ENCODE peak calls at places on chromosomes 13 and 19, in four cellular contexts. E, J, H and D are unnamed samples.

GRCh38 chr13:101210774-101211173 is 205.5 kb downstream of the NALCN start:
- DNase-seq in E (no peak), J (no peak), H (no peak), D (no peak)

GRCh38 chr19:13100031-13100588 is 2.5 kb downstream of the LYL1 start:
- DNase-seq in E (no peak), J (peak; percentile 72), H (no peak), D (peak; percentile 63)

GRCh38 chr13:75341025-75341424 is 140.9 kb downstream of the TBC1D4 start:
- DNase-seq in E (no peak), J (no peak), H (no peak), D (no peak)

GRCh38 chr19:17755977-17756670 is 4.8 kb downstream of the FCHO1 start:
- DNase-seq in E (peak; percentile 37), J (no peak), H (peak; percentile 72), D (peak; percentile 22)

GRCh38 chr13:23618341-23618740 is 48.1 kb downstream of the TNFRSF19 start:
- DNase-seq in E (peak; percentile 92), J (no peak), H (no peak), D (no peak)

GRCh38 chr19:7699422-7700127 is 2.4 kb downstream of the FCER2 start:
- DNase-seq in E (peak; percentile 20), J (no peak), H (no peak), D (no peak)

GRCh38 chr19:19191920-19192882 is at the start of the genes BORCS8 and RFXANK:
- DNase-seq in E (peak; percentile 99), J (peak; percentile 99), H (peak; percentile 99), D (peak; percentile 98)

GRCh38 chr13:46934749-46935148 is 37.9 kb upstream of the HTR2A start:
- DNase-seq in E (no peak), J (no peak), H (no peak), D (no peak)

GRCh38 chr13:28564030-28564429 is 69.1 kb upstream of the FLT1 start:
- DNase-seq in E (no peak), J (no peak), H (no peak), D (no peak)

GRCh38 chr19:7907122-7907521 is 3.4 kb downstream of the MAP2K7 start:
- DNase-seq in E (no peak), J (no peak), H (no peak), D (no peak)

GRCh38 chr19:11736696-11737095 is 2.0 kb downstream of the ZNF823 start:
- DNase-seq in E (peak; percentile 56), J (no peak), H (no peak), D (peak; percentile 1)

GRCh38 chr13:52348983-52349780 is 56.8 kb downstream of the THSD1 start:
- DNase-seq in E (peak; percentile 74), J (no peak), H (no peak), D (peak; percentile 36)

GRCh38 chr19:34481861-34482379 is 362 bp downstream of the WTIP start:
- DNase-seq in E (peak; percentile 56), J (no peak), H (no peak), D (no peak)

GRCh38 chr19:1590641-1591397 is 1.8 kb downstream of the MBD3 start:
- DNase-seq in E (no peak), J (no peak), H (no peak), D (no peak)

GRCh38 chr13:78609464-78610205 is 6.3 kb upstream of the POU4F1 start:
- DNase-seq in E (peak; percentile 20), J (no peak), H (no peak), D (no peak)

GRCh38 chr19:6222884-6223283 is 56.9 kb downstream of the MLLT1 start:
- DNase-seq in E (no peak), J (no peak), H (no peak), D (no peak)

GRCh38 chr19:38326591-38326990 is 6.9 kb downstream of the KCNK6 start:
- DNase-seq in E (no peak), J (no peak), H (no peak), D (no peak)

GRCh38 chr19:8393192-8393870 is 3.2 kb downstream of the RAB11B start:
- DNase-seq in E (no peak), J (no peak), H (no peak), D (no peak)